ENCODE peak calls at places on chromosomes 11 and 22, in five cellular contexts. One of them, this sample, is unnamed.

GRCh38 chr11:125496465-125496817 is 376 bp upstream of the FEZ1 start:
- DNase-seq in ELR: no peak
- DNase-seq in ureter: no peak
- DNase-seq in fibroblast of the conjunctiva: no peak
- DNase-seq in GM19239: no peak
- DNase-seq in this sample: no peak

GRCh38 chr11:107263865-107264563 is 193.6 kb downstream of the CWF19L2 start:
- DNase-seq in fibroblast of the conjunctiva: no peak
- DNase-seq in ureter: no peak
- DNase-seq in ELR: no peak
- DNase-seq in GM19239: no peak
- DNase-seq in this sample: no peak

GRCh38 chr22:19499236-19499879 is 19.6 kb downstream of the CDC45 start:
- DNase-seq in ureter: no peak
- DNase-seq in ELR: no peak
- DNase-seq in GM19239: no peak
- DNase-seq in fibroblast of the conjunctiva: no peak
- DNase-seq in this sample: no peak

GRCh38 chr11:27237641-27238040 is 125.4 kb downstream of the CCDC34 start:
- DNase-seq in ureter: no peak
- DNase-seq in GM19239: no peak
- DNase-seq in ELR: no peak
- DNase-seq in fibroblast of the conjunctiva: no peak
- DNase-seq in this sample: no peak

GRCh38 chr11:22778642-22779041 is 51.0 kb downstream of the SVIP start:
- DNase-seq in ELR: no peak
- DNase-seq in fibroblast of the conjunctiva: no peak
- DNase-seq in GM19239: no peak
- DNase-seq in ureter: no peak
- DNase-seq in this sample: no peak

GRCh38 chr11:17502630-17503029 is 26.0 kb upstream of the ABCC8 start:
- DNase-seq in fibroblast of the conjunctiva: no peak
- DNase-seq in ELR: no peak
- DNase-seq in GM19239: no peak
- DNase-seq in ureter: no peak
- DNase-seq in this sample: no peak

GRCh38 chr11:86672007-86672621 is at the start of gene ME3:
- DNase-seq in fibroblast of the conjunctiva: no peak
- DNase-seq in ELR: peak; percentile 76
- DNase-seq in ureter: peak; percentile 68
- DNase-seq in GM19239: peak; percentile 10
- DNase-seq in this sample: peak; percentile 36

GRCh38 chr22:49229483-49230193 is 598.0 kb downstream of the BRD1 start:
- DNase-seq in fibroblast of the conjunctiva: no peak
- DNase-seq in GM19239: no peak
- DNase-seq in ureter: peak; percentile 17
- DNase-seq in ELR: no peak
- DNase-seq in this sample: no peak

GRCh38 chr22:17674152-17674551 is 35.6 kb downstream of the BCL2L13 start:
- DNase-seq in ELR: no peak
- DNase-seq in fibroblast of the conjunctiva: no peak
- DNase-seq in ureter: no peak
- DNase-seq in GM19239: no peak
- DNase-seq in this sample: no peak

GRCh38 chr11:1260023-1260501 is 37.2 kb downstream of the MUC5B start:
- DNase-seq in ureter: no peak
- DNase-seq in ELR: peak; percentile 33
- DNase-seq in fibroblast of the conjunctiva: peak; percentile 14
- DNase-seq in GM19239: no peak
- DNase-seq in this sample: no peak

GRCh38 chr22:44337658-44338004 is 24.9 kb upstream of the SHISAL1 start:
- DNase-seq in fibroblast of the conjunctiva: no peak
- DNase-seq in ureter: no peak
- DNase-seq in GM19239: no peak
- DNase-seq in ELR: peak; percentile 79
- DNase-seq in this sample: no peak

GRCh38 chr11:64234840-64235379 is 526 bp downstream of the VEGFB start:
- DNase-seq in ureter: peak; percentile 59
- DNase-seq in fibroblast of the conjunctiva: no peak
- DNase-seq in ELR: peak; percentile 47
- DNase-seq in GM19239: no peak
- DNase-seq in this sample: peak; percentile 37

GRCh38 chr22:50308597-50308935 is 1.1 kb upstream of the PLXNB2 start:
- DNase-seq in ELR: peak; percentile 28
- DNase-seq in GM19239: no peak
- DNase-seq in fibroblast of the conjunctiva: no peak
- DNase-seq in ureter: peak; percentile 85
- DNase-seq in this sample: no peak

GRCh38 chr11:77039491-77040400 is 5.5 kb downstream of the B3GNT6 start:
- DNase-seq in fibroblast of the conjunctiva: no peak
- DNase-seq in ELR: no peak
- DNase-seq in GM19239: peak; percentile 46
- DNase-seq in ureter: no peak
- DNase-seq in this sample: no peak

GRCh38 chr11:74926304-74927030 is 22.4 kb downstream of the XRRA1 start:
- DNase-seq in ureter: no peak
- DNase-seq in ELR: peak; percentile 76
- DNase-seq in GM19239: no peak
- DNase-seq in fibroblast of the conjunctiva: no peak
- DNase-seq in this sample: no peak

GRCh38 chr22:46149998-46150549 is at the start of gene PPARA:
- DNase-seq in ureter: peak; percentile 92
- DNase-seq in fibroblast of the conjunctiva: peak; percentile 44
- DNase-seq in ELR: peak; percentile 75
- DNase-seq in GM19239: peak; percentile 99
- DNase-seq in this sample: peak; percentile 82

GRCh38 chr22:50015451-50016307 is 3.1 kb upstream of the IL17REL start:
- DNase-seq in GM19239: no peak
- DNase-seq in ureter: no peak
- DNase-seq in ELR: no peak
- DNase-seq in fibroblast of the conjunctiva: no peak
- DNase-seq in this sample: no peak

GRCh38 chr22:46449974-46450745 is 87.3 kb downstream of the CELSR1 start:
- DNase-seq in fibroblast of the conjunctiva: no peak
- DNase-seq in ureter: no peak
- DNase-seq in ELR: no peak
- DNase-seq in GM19239: no peak
- DNase-seq in this sample: no peak

GRCh38 chr22:37442537-37442936 is 15.3 kb upstream of the ELFN2 start:
- DNase-seq in ELR: peak; percentile 73
- DNase-seq in fibroblast of the conjunctiva: no peak
- DNase-seq in ureter: no peak
- DNase-seq in GM19239: no peak
- DNase-seq in this sample: no peak

GRCh38 chr22:28967969-28968368 is 84.6 kb downstream of the ZNRF3 start:
- DNase-seq in fibroblast of the conjunctiva: no peak
- DNase-seq in ureter: no peak
- DNase-seq in GM19239: no peak
- DNase-seq in ELR: no peak
- DNase-seq in this sample: no peak

GRCh38 chr11:119683783-119684182 is 45.2 kb downstream of the NECTIN1 start:
- DNase-seq in ELR: no peak
- DNase-seq in GM19239: no peak
- DNase-seq in fibroblast of the conjunctiva: no peak
- DNase-seq in ureter: peak; percentile 82
- DNase-seq in this sample: no peak

GRCh38 chr11:35059040-35059439 is 79.9 kb upstream of the CD44 start:
- DNase-seq in fibroblast of the conjunctiva: no peak
- DNase-seq in ureter: no peak
- DNase-seq in ELR: no peak
- DNase-seq in GM19239: no peak
- DNase-seq in this sample: no peak

GRCh38 chr11:67250059-67251043 is 15.9 kb upstream of the GRK2 start:
- DNase-seq in ELR: no peak
- DNase-seq in fibroblast of the conjunctiva: no peak
- DNase-seq in ureter: no peak
- DNase-seq in GM19239: no peak
- DNase-seq in this sample: no peak

GRCh38 chr11:26286472-26287066 is 45.4 kb upstream of the ANO3 start:
- DNase-seq in fibroblast of the conjunctiva: peak; percentile 29
- DNase-seq in ureter: no peak
- DNase-seq in GM19239: no peak
- DNase-seq in ELR: peak; percentile 56
- DNase-seq in this sample: no peak

GRCh38 chr22:37154925-37155712 is 5.4 kb upstream of the IL2RB start:
- DNase-seq in ureter: no peak
- DNase-seq in fibroblast of the conjunctiva: no peak
- DNase-seq in ELR: peak; percentile 58
- DNase-seq in GM19239: no peak
- DNase-seq in this sample: no peak

GRCh38 chr11:12416552-12416951 is 39.2 kb downstream of the PARVA start:
- DNase-seq in GM19239: no peak
- DNase-seq in ELR: no peak
- DNase-seq in fibroblast of the conjunctiva: no peak
- DNase-seq in ureter: no peak
- DNase-seq in this sample: no peak

GRCh38 chr11:13262096-13262495 is 15.5 kb upstream of the BMAL1 start:
- DNase-seq in fibroblast of the conjunctiva: peak; percentile 64
- DNase-seq in ELR: peak; percentile 18
- DNase-seq in ureter: no peak
- DNase-seq in GM19239: no peak
- DNase-seq in this sample: no peak

GRCh38 chr11:11157201-11157600 is 195.8 kb downstream of the CSNK2A3 start:
- DNase-seq in ureter: no peak
- DNase-seq in fibroblast of the conjunctiva: peak; percentile 10
- DNase-seq in ELR: peak; percentile 48
- DNase-seq in GM19239: no peak
- DNase-seq in this sample: peak; percentile 68

GRCh38 chr11:118924591-118925585 is 838 bp downstream of the BCL9L start:
- DNase-seq in GM19239: peak; percentile 82
- DNase-seq in fibroblast of the conjunctiva: no peak
- DNase-seq in ELR: peak; percentile 63
- DNase-seq in ureter: peak; percentile 61
- DNase-seq in this sample: no peak

GRCh38 chr11:86155210-86155844 is 86.4 kb upstream of the PICALM start:
- DNase-seq in GM19239: no peak
- DNase-seq in ELR: no peak
- DNase-seq in ureter: no peak
- DNase-seq in fibroblast of the conjunctiva: no peak
- DNase-seq in this sample: no peak

GRCh38 chr22:20405931-20406685 is 12.2 kb downstream of the ZNF74 start:
- DNase-seq in ELR: no peak
- DNase-seq in ureter: peak; percentile 36
- DNase-seq in GM19239: no peak
- DNase-seq in fibroblast of the conjunctiva: no peak
- DNase-seq in this sample: no peak

GRCh38 chr11:125167292-125167953 is 2.9 kb downstream of the PKNOX2 start:
- DNase-seq in fibroblast of the conjunctiva: no peak
- DNase-seq in ELR: no peak
- DNase-seq in ureter: peak; percentile 58
- DNase-seq in GM19239: no peak
- DNase-seq in this sample: no peak

GRCh38 chr22:26952654-26953379 is 295.4 kb downstream of the MIAT start:
- DNase-seq in ELR: no peak
- DNase-seq in GM19239: no peak
- DNase-seq in ureter: no peak
- DNase-seq in fibroblast of the conjunctiva: no peak
- DNase-seq in this sample: no peak

GRCh38 chr11:77776455-77776854 is 44.1 kb downstream of the RSF1 start:
- DNase-seq in GM19239: no peak
- DNase-seq in ureter: no peak
- DNase-seq in fibroblast of the conjunctiva: peak; percentile 4
- DNase-seq in ELR: peak; percentile 51
- DNase-seq in this sample: no peak

GRCh38 chr22:50734986-50735738 is 2.8 kb upstream of the ACR start:
- DNase-seq in fibroblast of the conjunctiva: no peak
- DNase-seq in GM19239: no peak
- DNase-seq in ureter: peak; percentile 31
- DNase-seq in ELR: no peak
- DNase-seq in this sample: no peak

GRCh38 chr22:39103431-39103830 is 6.4 kb downstream of the APOBEC3H start:
- DNase-seq in ureter: no peak
- DNase-seq in ELR: no peak
- DNase-seq in fibroblast of the conjunctiva: no peak
- DNase-seq in GM19239: no peak
- DNase-seq in this sample: no peak